ENCODE peak calls at places on chromosomes 4 and X, in five cellular contexts. V is AG10803, X is IMR-90, E is uterus, S is spleen. Y is an unnamed sample.

GRCh38 chr4:76589872-76590846 is 155.1 kb downstream of the SHROOM3 start:
- DNase-seq in V (peak), X (peak), E (no peak), S (no peak), Y (peak)

GRCh38 chrX:71493111-71493613 is 39.7 kb upstream of the OGT start:
- DNase-seq in V (peak), X (no peak), E (peak), S (no peak), Y (peak)

GRCh38 chr4:113809313-113809712 is 47.8 kb upstream of the CAMK2D start:
- DNase-seq in V (peak), X (no peak), E (peak), S (no peak), Y (peak)

GRCh38 chr4:147103403-147103946 is 157.8 kb upstream of the TTC29 start:
- DNase-seq in V (peak), X (peak), E (peak), S (no peak), Y (peak)

GRCh38 chrX:134622056-134622812 is 36.0 kb downstream of the PLAC1 start:
- DNase-seq in V (peak), X (peak), E (no peak), S (no peak), Y (peak)

GRCh38 chrX:124506031-124506430 is 159.7 kb downstream of the SH2D1A start:
- DNase-seq in V (no peak), X (no peak), E (no peak), S (no peak), Y (no peak)

GRCh38 chrX:110159865-110160264 is 157.0 kb downstream of the TMEM164 start:
- DNase-seq in V (no peak), X (no peak), E (no peak), S (peak), Y (no peak)

GRCh38 chr4:127623755-127624087 is 9.0 kb upstream of the INTU start:
- DNase-seq in V (peak), X (peak), E (no peak), S (no peak), Y (no peak)

GRCh38 chr4:157075811-157076577 is at the start of gene GLRB:
- DNase-seq in V (peak), X (peak), E (peak), S (peak), Y (peak)

GRCh38 chr4:95107635-95108034 is 349.9 kb downstream of the BMPR1B start:
- DNase-seq in V (peak), X (peak), E (no peak), S (no peak), Y (no peak)

GRCh38 chr4:138996090-138996489 is 19.5 kb upstream of the NOCT start:
- DNase-seq in V (no peak), X (no peak), E (no peak), S (no peak), Y (no peak)

GRCh38 chrX:141278306-141278705 is 36.0 kb upstream of the SPANXC start:
- DNase-seq in V (peak), X (peak), E (no peak), S (no peak), Y (peak)

GRCh38 chr4:77031544-77031943 is 44.2 kb downstream of the CCNI start:
- DNase-seq in V (no peak), X (no peak), E (no peak), S (no peak), Y (no peak)

GRCh38 chr4:183337349-183337748 is 15.1 kb upstream of the CLDN24 start:
- DNase-seq in V (no peak), X (no peak), E (no peak), S (peak), Y (no peak)

GRCh38 chrX:51178352-51178751 is 154.3 kb upstream of the NUDT10 start:
- DNase-seq in V (no peak), X (no peak), E (no peak), S (no peak), Y (no peak)

GRCh38 chrX:25013593-25014365 is 2.0 kb downstream of the ARX start:
- DNase-seq in V (no peak), X (no peak), E (no peak), S (no peak), Y (no peak)

GRCh38 chr4:177155454-177155853 is 154.2 kb upstream of the NEIL3 start:
- DNase-seq in V (no peak), X (no peak), E (no peak), S (no peak), Y (peak)

GRCh38 chr4:169229571-169230028 is 41.2 kb downstream of the SH3RF1 start:
- DNase-seq in V (peak), X (peak), E (peak), S (no peak), Y (peak)

GRCh38 chr4:3422241-3422801 is 19.4 kb upstream of the HGFAC start:
- DNase-seq in V (no peak), X (no peak), E (no peak), S (peak), Y (no peak)

GRCh38 chrX:16712116-16712824 is at the start of gene CTPS2:
- DNase-seq in V (peak), X (peak), E (peak), S (peak), Y (peak)

GRCh38 chrX:140817943-140818342 is 108.4 kb downstream of the LINC00632 start:
- DNase-seq in V (peak), X (peak), E (no peak), S (no peak), Y (peak)

GRCh38 chrX:120308558-120308957 is 2.7 kb downstream of the TMEM255A start:
- DNase-seq in V (no peak), X (no peak), E (peak), S (no peak), Y (no peak)

GRCh38 chr4:79855081-79855480 is 217.9 kb downstream of the ANTXR2 start:
- DNase-seq in V (peak), X (peak), E (no peak), S (no peak), Y (no peak)

GRCh38 chr4:161762796-161763195 is 401.0 kb downstream of the FSTL5 start:
- DNase-seq in V (peak), X (peak), E (no peak), S (no peak), Y (peak)

GRCh38 chr4:169174247-169174646 is 96.5 kb downstream of the SH3RF1 start:
- DNase-seq in V (no peak), X (no peak), E (no peak), S (no peak), Y (no peak)

GRCh38 chrX:15142084-15142715 is 127.7 kb downstream of the ASB9 start:
- DNase-seq in V (peak), X (no peak), E (no peak), S (no peak), Y (no peak)

GRCh38 chr4:140049024-140049923 is 104.7 kb downstream of the MAML3 start:
- DNase-seq in V (peak), X (peak), E (peak), S (peak), Y (peak)

GRCh38 chrX:19670321-19670750 is 155.0 kb upstream of the MAP3K15 start:
- DNase-seq in V (peak), X (peak), E (peak), S (no peak), Y (peak)

GRCh38 chrX:147884958-147885357 is 26.8 kb upstream of the FMR1 start:
- DNase-seq in V (peak), X (no peak), E (no peak), S (no peak), Y (peak)

GRCh38 chr4:103054030-103054429 is 22.5 kb downstream of the SLC9B2 start:
- DNase-seq in V (no peak), X (no peak), E (no peak), S (no peak), Y (peak)

GRCh38 chrX:39773923-39774803 is 323.6 kb downstream of the BCOR start:
- DNase-seq in V (no peak), X (peak), E (no peak), S (peak), Y (no peak)

GRCh38 chr4:38091636-38092035 is 131.4 kb downstream of the PTTG2 start:
- DNase-seq in V (peak), X (peak), E (no peak), S (no peak), Y (peak)

DNA sequence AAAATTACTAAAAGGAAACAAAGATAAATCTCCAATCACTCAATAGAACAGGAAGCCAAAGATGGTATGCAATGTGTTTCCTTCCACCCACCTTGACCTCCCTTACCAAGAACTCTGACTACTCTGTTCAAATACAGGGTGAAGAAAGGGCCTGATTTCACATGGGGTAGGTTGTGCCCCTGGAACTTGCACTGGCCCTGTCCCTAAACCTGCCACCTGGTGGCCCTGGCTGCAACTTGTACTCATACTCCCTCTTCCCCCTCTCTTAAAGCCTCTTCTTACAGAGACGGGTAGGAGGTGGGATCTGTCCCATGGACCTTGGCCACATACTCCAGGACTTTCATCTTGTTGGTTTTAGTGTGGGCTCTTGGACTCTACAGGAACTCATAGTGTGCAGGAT is 17.3 kb upstream of the TMEM185A start:
- DNase-seq in V (no peak), X (no peak), E (no peak), S (no peak), Y (no peak)
- TF ChIP-seq CTCF in V (no peak), X (no peak), E (no peak), S (no peak), Y (no peak)

GRCh38 chrX:150203249-150203647 is 159.9 kb upstream of the MAMLD1 start:
- DNase-seq in V (no peak), X (no peak), E (no peak), S (no peak), Y (no peak)
- TF ChIP-seq CTCF in V (no peak), X (no peak), E (no peak), S (no peak), Y (no peak)

GRCh38 chr4:75338352-75338880 is 175.8 kb downstream of the RCHY1 start:
- DNase-seq in V (no peak), X (peak), E (no peak), S (no peak), Y (peak)

GRCh38 chr4:75340561-75340960 is 173.6 kb downstream of the RCHY1 start:
- DNase-seq in V (no peak), X (no peak), E (no peak), S (no peak), Y (no peak)

GRCh38 chr4:75345436-75345835 is 168.8 kb downstream of the RCHY1 start:
- DNase-seq in V (no peak), X (peak), E (no peak), S (no peak), Y (no peak)

GRCh38 chr4:75344915-75345314 is 169.3 kb downstream of the RCHY1 start:
- DNase-seq in V (peak), X (peak), E (no peak), S (no peak), Y (peak)

DNA sequence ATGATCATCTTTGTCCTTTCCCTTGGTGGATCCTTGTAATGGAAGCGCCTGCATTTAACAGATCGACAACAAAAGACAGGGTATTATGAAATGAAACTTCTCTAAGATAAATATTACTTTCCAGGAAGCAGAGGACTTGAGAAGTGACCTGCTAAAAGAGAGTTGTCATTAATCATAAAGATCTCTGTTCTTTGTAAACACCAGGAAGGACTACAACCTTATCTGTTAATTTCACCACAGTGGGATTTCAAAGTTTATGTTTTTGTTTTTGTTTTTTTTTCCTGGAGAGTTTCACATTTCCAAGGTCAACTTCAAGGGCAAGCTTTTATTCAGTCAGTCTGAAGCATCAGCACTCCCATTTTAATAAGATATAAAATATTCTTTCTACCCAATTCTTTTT is 170.9 kb downstream of the RCHY1 start:
- DNase-seq in V (no peak), X (no peak), E (no peak), S (no peak), Y (no peak)
- TF ChIP-seq CTCF in V (no peak), X (no peak), E (no peak), S (no peak), Y (no peak)

GRCh38 chr4:82776925-82777542 is 21.6 kb downstream of the SCD5 start:
- DNase-seq in V (peak), X (peak), E (no peak), S (no peak), Y (peak)

GRCh38 chr4:82782626-82783025 is 16.0 kb downstream of the SCD5 start:
- DNase-seq in V (no peak), X (no peak), E (no peak), S (no peak), Y (peak)

GRCh38 chr4:82779032-82779431 is 19.6 kb downstream of the SCD5 start:
- DNase-seq in V (no peak), X (no peak), E (no peak), S (no peak), Y (peak)

GRCh38 chr4:82777857-82778525 is 20.6 kb downstream of the SCD5 start:
- DNase-seq in V (no peak), X (no peak), E (no peak), S (no peak), Y (no peak)

GRCh38 chr4:82780398-82781231 is 18.0 kb downstream of the SCD5 start:
- DNase-seq in V (no peak), X (peak), E (peak), S (peak), Y (peak)
- TF ChIP-seq CTCF in V (no peak), X (no peak), E (no peak), S (no peak), Y (no peak)

DNA sequence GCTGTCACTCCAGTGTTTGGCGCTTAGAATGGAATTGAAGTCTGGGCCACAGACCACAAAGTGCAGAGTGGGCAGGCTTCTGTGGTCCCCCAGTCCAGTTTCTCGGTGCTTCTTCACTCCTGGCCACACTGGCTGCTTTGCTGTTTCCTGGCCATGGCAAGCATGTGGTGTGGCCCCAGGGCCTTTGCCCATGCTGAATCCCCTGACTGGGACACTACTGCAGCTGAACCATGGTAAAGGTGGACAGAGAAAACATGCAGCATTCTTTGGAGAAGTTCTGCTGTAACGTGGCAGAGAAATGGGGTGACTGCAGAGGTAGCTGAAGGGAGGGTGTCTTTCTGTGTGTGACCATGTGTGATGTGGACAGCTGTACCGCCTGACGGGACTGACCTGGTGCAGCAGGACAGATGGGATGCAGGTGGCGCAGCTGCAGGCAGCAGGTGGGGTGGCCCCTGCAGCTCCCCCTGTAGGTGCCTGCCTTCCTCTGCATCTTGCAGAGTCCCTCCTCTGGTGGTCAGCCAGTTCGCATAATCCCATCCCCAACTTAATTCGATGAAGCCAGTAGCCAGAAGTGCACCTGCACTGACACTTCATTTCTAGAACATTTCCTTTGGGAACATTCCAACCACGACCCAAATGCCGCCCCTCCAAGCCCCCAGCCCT is 13.2 kb upstream of the S100P start:
- DNase-seq in V (no peak), X (no peak), E (no peak), S (peak), Y (no peak)
- TF ChIP-seq CTCF in V (no peak), X (no peak), E (no peak), S (no peak), Y (peak)

DNA sequence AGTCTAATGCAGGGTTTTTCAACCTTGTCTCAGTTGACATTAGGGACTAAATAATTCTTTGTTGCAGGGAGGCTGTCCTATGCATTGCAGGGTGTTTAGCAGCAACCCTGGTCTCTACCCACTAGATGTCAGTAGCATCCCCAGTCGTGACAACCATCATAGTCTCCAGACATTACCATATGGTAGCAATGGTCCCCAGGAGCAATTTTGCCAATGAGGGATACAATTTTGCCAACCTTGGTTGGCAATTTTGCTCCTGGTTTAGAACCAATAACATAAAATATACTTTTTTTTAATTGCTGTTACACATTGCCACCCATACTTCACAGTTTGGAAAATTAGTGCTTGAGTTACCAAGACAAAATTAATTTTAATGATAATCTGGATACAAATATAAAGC is 6.0 kb downstream of the EREG start:
- DNase-seq in V (peak), X (peak), E (no peak), S (no peak), Y (peak)
- TF ChIP-seq CTCF in V (peak), X (peak), E (no peak), S (peak), Y (peak)

GRCh38 chr4:1856920-1857699 is 1.2 kb upstream of the LETM1 start:
- DNase-seq in V (no peak), X (no peak), E (no peak), S (no peak), Y (no peak)

GRCh38 chr4:1855334-1856070 is 454 bp downstream of the LETM1 start:
- DNase-seq in V (no peak), X (no peak), E (no peak), S (no peak), Y (no peak)

GRCh38 chr4:1857931-1858330 is 2.0 kb upstream of the LETM1 start:
- DNase-seq in V (no peak), X (no peak), E (no peak), S (no peak), Y (no peak)

GRCh38 chr4:1854752-1855151 is 1.2 kb downstream of the LETM1 start:
- DNase-seq in V (no peak), X (no peak), E (no peak), S (no peak), Y (no peak)

GRCh38 chr4:1856071-1856919 is at the start of gene LETM1:
- DNase-seq in V (peak), X (peak), E (peak), S (peak), Y (peak)
- TF ChIP-seq CTCF in V (peak), X (peak), E (no peak), S (peak), Y (peak)

DNA sequence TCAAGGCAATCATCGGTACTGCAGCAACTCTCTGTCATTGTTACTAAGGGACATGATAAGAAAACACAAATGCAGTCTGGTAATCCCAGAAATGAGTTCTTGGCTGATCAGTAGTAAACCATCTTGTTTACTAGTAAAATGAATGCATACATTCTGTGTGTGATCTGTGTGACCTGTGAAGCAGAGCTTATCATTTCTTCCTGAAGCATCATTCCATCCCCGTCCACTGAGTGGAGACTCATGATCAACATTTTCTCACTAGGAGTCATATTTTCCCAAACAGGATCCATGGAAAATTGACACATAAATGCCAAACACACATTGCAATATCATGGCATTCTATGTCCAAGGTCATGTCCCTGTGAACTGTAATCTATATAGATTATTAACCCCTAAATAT is 226.1 kb downstream of the ANKRD50 start:
- DNase-seq in V (no peak), X (no peak), E (no peak), S (no peak), Y (peak)
- TF ChIP-seq CTCF in V (no peak), X (no peak), E (no peak), S (no peak), Y (no peak)